ENCODE peak calls at places on chromosomes 7 and 10, in seven cellular contexts. One of them, this sample, is unnamed.

GRCh38 chr7:127885843-127886242 is 145.4 kb downstream of the LRRC4 start:
- DNase-seq in stimulated activated naive CD8-positive, alpha-beta T cell treated with anti-CD3 and anti-CD28 coated beads, Interleukin-15, amount 100 ng/mL, for 72 hours: no peak
- DNase-seq in effector memory CD4-positive, alpha-beta T cell: no peak
- DNase-seq in activated T-cell treated with anti-CD3 and anti-CD28 coated beads, Interleukin-2, amount 50 U/mL, for 72 hours: no peak
- DNase-seq in NAMALWA: no peak
- DNase-seq in NCI-H2081: peak; percentile 41
- DNase-seq in stomach: no peak
- DNase-seq in this sample: peak; percentile 86

GRCh38 chr7:19181634-19182033 is 36.4 kb upstream of the FERD3L start:
- DNase-seq in stimulated activated naive CD8-positive, alpha-beta T cell treated with anti-CD3 and anti-CD28 coated beads, Interleukin-15, amount 100 ng/mL, for 72 hours: no peak
- DNase-seq in effector memory CD4-positive, alpha-beta T cell: no peak
- DNase-seq in activated T-cell treated with anti-CD3 and anti-CD28 coated beads, Interleukin-2, amount 50 U/mL, for 72 hours: no peak
- DNase-seq in NAMALWA: no peak
- DNase-seq in NCI-H2081: no peak
- DNase-seq in stomach: no peak
- DNase-seq in this sample: no peak

GRCh38 chr7:74185636-74186035 is 11.5 kb downstream of the EIF4H start:
- DNase-seq in stimulated activated naive CD8-positive, alpha-beta T cell treated with anti-CD3 and anti-CD28 coated beads, Interleukin-15, amount 100 ng/mL, for 72 hours: no peak
- DNase-seq in effector memory CD4-positive, alpha-beta T cell: no peak
- DNase-seq in activated T-cell treated with anti-CD3 and anti-CD28 coated beads, Interleukin-2, amount 50 U/mL, for 72 hours: no peak
- DNase-seq in NAMALWA: no peak
- DNase-seq in NCI-H2081: no peak
- DNase-seq in stomach: no peak
- DNase-seq in this sample: no peak

GRCh38 chr10:63430091-63430998 is 35.4 kb downstream of the JMJD1C start:
- DNase-seq in stimulated activated naive CD8-positive, alpha-beta T cell treated with anti-CD3 and anti-CD28 coated beads, Interleukin-15, amount 100 ng/mL, for 72 hours: no peak
- DNase-seq in effector memory CD4-positive, alpha-beta T cell: no peak
- DNase-seq in activated T-cell treated with anti-CD3 and anti-CD28 coated beads, Interleukin-2, amount 50 U/mL, for 72 hours: no peak
- DNase-seq in NAMALWA: no peak
- DNase-seq in NCI-H2081: no peak
- DNase-seq in stomach: no peak
- DNase-seq in this sample: no peak

GRCh38 chr7:157481389-157481788 is 144.6 kb downstream of the DNAJB6 start:
- DNase-seq in stimulated activated naive CD8-positive, alpha-beta T cell treated with anti-CD3 and anti-CD28 coated beads, Interleukin-15, amount 100 ng/mL, for 72 hours: no peak
- DNase-seq in effector memory CD4-positive, alpha-beta T cell: no peak
- DNase-seq in activated T-cell treated with anti-CD3 and anti-CD28 coated beads, Interleukin-2, amount 50 U/mL, for 72 hours: no peak
- DNase-seq in NAMALWA: no peak
- DNase-seq in NCI-H2081: no peak
- DNase-seq in stomach: no peak
- DNase-seq in this sample: no peak

GRCh38 chr7:34392972-34393371 is 265.0 kb upstream of the NPSR1 start:
- DNase-seq in stimulated activated naive CD8-positive, alpha-beta T cell treated with anti-CD3 and anti-CD28 coated beads, Interleukin-15, amount 100 ng/mL, for 72 hours: no peak
- DNase-seq in effector memory CD4-positive, alpha-beta T cell: no peak
- DNase-seq in activated T-cell treated with anti-CD3 and anti-CD28 coated beads, Interleukin-2, amount 50 U/mL, for 72 hours: no peak
- DNase-seq in NAMALWA: no peak
- DNase-seq in NCI-H2081: no peak
- DNase-seq in stomach: no peak
- DNase-seq in this sample: no peak

GRCh38 chr7:141840708-141841107 is 577 bp downstream of the PRSS37 start:
- DNase-seq in stimulated activated naive CD8-positive, alpha-beta T cell treated with anti-CD3 and anti-CD28 coated beads, Interleukin-15, amount 100 ng/mL, for 72 hours: no peak
- DNase-seq in effector memory CD4-positive, alpha-beta T cell: no peak
- DNase-seq in activated T-cell treated with anti-CD3 and anti-CD28 coated beads, Interleukin-2, amount 50 U/mL, for 72 hours: no peak
- DNase-seq in NAMALWA: no peak
- DNase-seq in NCI-H2081: no peak
- DNase-seq in stomach: no peak
- DNase-seq in this sample: no peak

GRCh38 chr10:12299222-12299973 is 49.9 kb upstream of the CAMK1D start:
- DNase-seq in stimulated activated naive CD8-positive, alpha-beta T cell treated with anti-CD3 and anti-CD28 coated beads, Interleukin-15, amount 100 ng/mL, for 72 hours: no peak
- DNase-seq in effector memory CD4-positive, alpha-beta T cell: no peak
- DNase-seq in activated T-cell treated with anti-CD3 and anti-CD28 coated beads, Interleukin-2, amount 50 U/mL, for 72 hours: no peak
- DNase-seq in NAMALWA: no peak
- DNase-seq in NCI-H2081: no peak
- DNase-seq in stomach: peak; percentile 33
- DNase-seq in this sample: no peak

GRCh38 chr10:51895209-51895608 is 195.8 kb upstream of the CSTF2T start:
- DNase-seq in stimulated activated naive CD8-positive, alpha-beta T cell treated with anti-CD3 and anti-CD28 coated beads, Interleukin-15, amount 100 ng/mL, for 72 hours: no peak
- DNase-seq in effector memory CD4-positive, alpha-beta T cell: no peak
- DNase-seq in activated T-cell treated with anti-CD3 and anti-CD28 coated beads, Interleukin-2, amount 50 U/mL, for 72 hours: no peak
- DNase-seq in NAMALWA: no peak
- DNase-seq in NCI-H2081: no peak
- DNase-seq in stomach: no peak
- DNase-seq in this sample: no peak

GRCh38 chr10:112265745-112266144 is 17.5 kb upstream of the TECTB start:
- DNase-seq in stimulated activated naive CD8-positive, alpha-beta T cell treated with anti-CD3 and anti-CD28 coated beads, Interleukin-15, amount 100 ng/mL, for 72 hours: no peak
- DNase-seq in effector memory CD4-positive, alpha-beta T cell: no peak
- DNase-seq in activated T-cell treated with anti-CD3 and anti-CD28 coated beads, Interleukin-2, amount 50 U/mL, for 72 hours: no peak
- DNase-seq in NAMALWA: no peak
- DNase-seq in NCI-H2081: no peak
- DNase-seq in stomach: peak; percentile 78
- DNase-seq in this sample: no peak

GRCh38 chr10:97573672-97574071 is 1.1 kb downstream of the ANKRD2 start:
- DNase-seq in stimulated activated naive CD8-positive, alpha-beta T cell treated with anti-CD3 and anti-CD28 coated beads, Interleukin-15, amount 100 ng/mL, for 72 hours: no peak
- DNase-seq in effector memory CD4-positive, alpha-beta T cell: no peak
- DNase-seq in activated T-cell treated with anti-CD3 and anti-CD28 coated beads, Interleukin-2, amount 50 U/mL, for 72 hours: no peak
- DNase-seq in NAMALWA: no peak
- DNase-seq in NCI-H2081: no peak
- DNase-seq in stomach: no peak
- DNase-seq in this sample: no peak

GRCh38 chr7:43119371-43120069 is 7.1 kb downstream of the HECW1 start:
- DNase-seq in stimulated activated naive CD8-positive, alpha-beta T cell treated with anti-CD3 and anti-CD28 coated beads, Interleukin-15, amount 100 ng/mL, for 72 hours: no peak
- DNase-seq in effector memory CD4-positive, alpha-beta T cell: no peak
- DNase-seq in activated T-cell treated with anti-CD3 and anti-CD28 coated beads, Interleukin-2, amount 50 U/mL, for 72 hours: no peak
- DNase-seq in NAMALWA: no peak
- DNase-seq in NCI-H2081: no peak
- DNase-seq in stomach: no peak
- DNase-seq in this sample: no peak

GRCh38 chr10:127148066-127148932 is 48.1 kb downstream of the INSYN2A start:
- DNase-seq in stimulated activated naive CD8-positive, alpha-beta T cell treated with anti-CD3 and anti-CD28 coated beads, Interleukin-15, amount 100 ng/mL, for 72 hours: no peak
- DNase-seq in effector memory CD4-positive, alpha-beta T cell: no peak
- DNase-seq in activated T-cell treated with anti-CD3 and anti-CD28 coated beads, Interleukin-2, amount 50 U/mL, for 72 hours: no peak
- DNase-seq in NAMALWA: no peak
- DNase-seq in NCI-H2081: no peak
- DNase-seq in stomach: no peak
- DNase-seq in this sample: no peak

GRCh38 chr7:154231732-154232131 is 179.5 kb downstream of the DPP6 start:
- DNase-seq in stimulated activated naive CD8-positive, alpha-beta T cell treated with anti-CD3 and anti-CD28 coated beads, Interleukin-15, amount 100 ng/mL, for 72 hours: no peak
- DNase-seq in effector memory CD4-positive, alpha-beta T cell: no peak
- DNase-seq in activated T-cell treated with anti-CD3 and anti-CD28 coated beads, Interleukin-2, amount 50 U/mL, for 72 hours: no peak
- DNase-seq in NAMALWA: peak; percentile 12
- DNase-seq in NCI-H2081: no peak
- DNase-seq in stomach: no peak
- DNase-seq in this sample: no peak

GRCh38 chr10:122362031-122362592 is 12.4 kb upstream of the PLEKHA1 start:
- DNase-seq in stimulated activated naive CD8-positive, alpha-beta T cell treated with anti-CD3 and anti-CD28 coated beads, Interleukin-15, amount 100 ng/mL, for 72 hours: no peak
- DNase-seq in effector memory CD4-positive, alpha-beta T cell: no peak
- DNase-seq in activated T-cell treated with anti-CD3 and anti-CD28 coated beads, Interleukin-2, amount 50 U/mL, for 72 hours: no peak
- DNase-seq in NAMALWA: no peak
- DNase-seq in NCI-H2081: no peak
- DNase-seq in stomach: no peak
- DNase-seq in this sample: no peak

GRCh38 chr10:118952493-118953295 is 76.8 kb upstream of the NANOS1 start:
- DNase-seq in stimulated activated naive CD8-positive, alpha-beta T cell treated with anti-CD3 and anti-CD28 coated beads, Interleukin-15, amount 100 ng/mL, for 72 hours: no peak
- DNase-seq in effector memory CD4-positive, alpha-beta T cell: no peak
- DNase-seq in activated T-cell treated with anti-CD3 and anti-CD28 coated beads, Interleukin-2, amount 50 U/mL, for 72 hours: no peak
- DNase-seq in NAMALWA: no peak
- DNase-seq in NCI-H2081: no peak
- DNase-seq in stomach: peak; percentile 9
- DNase-seq in this sample: no peak

This sample was measured in DMS 273 treated with DMSO at 0.1 percent for 48 hours.